ENCODE peak calls at places on chromosomes 1 and 21, in four cellular contexts. One of them, this sample, is unnamed.

GRCh38 chr1:176693697-176694329 is 230.8 kb downstream of the PAPPA2 start:
- DNase-seq in thyroid gland: no peak
- DNase-seq in A549: no peak
- DNase-seq in MM.1S: no peak
- DNase-seq in this sample: no peak

GRCh38 chr1:237258871-237259270 is 216.9 kb downstream of the RYR2 start:
- DNase-seq in A549: no peak
- DNase-seq in thyroid gland: peak; percentile 68
- DNase-seq in MM.1S: no peak
- DNase-seq in this sample: no peak

GRCh38 chr21:35508389-35508888 is 459.3 kb upstream of the RUNX1 start:
- DNase-seq in MM.1S: no peak
- DNase-seq in A549: peak; percentile 32
- DNase-seq in thyroid gland: peak; percentile 13
- DNase-seq in this sample: no peak

GRCh38 chr1:211280910-211281309 is 21.7 kb downstream of the RCOR3 start:
- DNase-seq in MM.1S: peak; percentile 92
- DNase-seq in thyroid gland: no peak
- DNase-seq in A549: no peak
- DNase-seq in this sample: no peak

GRCh38 chr1:64062941-64063581 is 140.4 kb upstream of the UBE2U start:
- DNase-seq in thyroid gland: no peak
- DNase-seq in A549: no peak
- DNase-seq in MM.1S: no peak
- DNase-seq in this sample: no peak

GRCh38 chr21:21029159-21029558 is 30.9 kb downstream of the NCAM2 start:
- DNase-seq in MM.1S: no peak
- DNase-seq in A549: no peak
- DNase-seq in thyroid gland: no peak
- DNase-seq in this sample: no peak

GRCh38 chr1:92994105-92994712 is 32.9 kb upstream of the DIPK1A start:
- DNase-seq in thyroid gland: peak; percentile 78
- DNase-seq in MM.1S: peak; percentile 85
- DNase-seq in A549: peak; percentile 74
- DNase-seq in this sample: peak; percentile 76

GRCh38 chr1:181872562-181872961 is 188.9 kb downstream of the ZNF648 start:
- DNase-seq in MM.1S: no peak
- DNase-seq in A549: no peak
- DNase-seq in thyroid gland: no peak
- DNase-seq in this sample: no peak

GRCh38 chr21:42429856-42430255 is 26.2 kb downstream of the UBASH3A start:
- DNase-seq in thyroid gland: no peak
- DNase-seq in A549: no peak
- DNase-seq in MM.1S: no peak
- DNase-seq in this sample: no peak

GRCh38 chr1:192607836-192608235 is 28.1 kb upstream of the RGS13 start:
- DNase-seq in thyroid gland: no peak
- DNase-seq in A549: no peak
- DNase-seq in MM.1S: no peak
- DNase-seq in this sample: no peak

GRCh38 chr21:41064951-41065350 is 103.0 kb upstream of the BACE2 start:
- DNase-seq in MM.1S: no peak
- DNase-seq in A549: no peak
- DNase-seq in thyroid gland: no peak
- DNase-seq in this sample: no peak
- H3K27ac ChIP-seq in MM.1S: no peak overlapping the region
- H3K27ac ChIP-seq in A549: no peak overlapping the region
- H3K27ac ChIP-seq in thyroid gland: no peak overlapping the region
- H3K27ac ChIP-seq in this sample: no peak overlapping the region

GRCh38 chr1:173473599-173474011 is 3.5 kb upstream of the PRDX6 start:
- DNase-seq in A549: no peak
- DNase-seq in thyroid gland: no peak
- DNase-seq in MM.1S: no peak
- DNase-seq in this sample: no peak

GRCh38 chr1:173470608-173471007 is 6.5 kb upstream of the PRDX6 start:
- DNase-seq in thyroid gland: no peak
- DNase-seq in A549: no peak
- DNase-seq in MM.1S: no peak
- DNase-seq in this sample: no peak

GRCh38 chr1:173467426-173467825 is 9.7 kb upstream of the PRDX6 start:
- DNase-seq in A549: no peak
- DNase-seq in MM.1S: no peak
- DNase-seq in thyroid gland: no peak
- DNase-seq in this sample: no peak

GRCh38 chr1:173474097-173474779 is 2.9 kb upstream of the PRDX6 start:
- DNase-seq in MM.1S: no peak
- DNase-seq in thyroid gland: no peak
- DNase-seq in A549: no peak
- DNase-seq in this sample: no peak

GRCh38 chr1:173469656-173470055 is 7.5 kb upstream of the PRDX6 start:
- DNase-seq in thyroid gland: no peak
- DNase-seq in A549: no peak
- DNase-seq in MM.1S: no peak
- DNase-seq in this sample: no peak
- H3K9me3 ChIP-seq in thyroid gland: no peaks in the 10 kb centered on the region
- H3K9me3 ChIP-seq in A549: peaks cover 32% of the 10 kb centered on the region
- H3K9me3 ChIP-seq in MM.1S: no peaks in the 10 kb centered on the region
- H3K9me3 ChIP-seq in this sample: no peaks in the 10 kb centered on the region

DNA sequence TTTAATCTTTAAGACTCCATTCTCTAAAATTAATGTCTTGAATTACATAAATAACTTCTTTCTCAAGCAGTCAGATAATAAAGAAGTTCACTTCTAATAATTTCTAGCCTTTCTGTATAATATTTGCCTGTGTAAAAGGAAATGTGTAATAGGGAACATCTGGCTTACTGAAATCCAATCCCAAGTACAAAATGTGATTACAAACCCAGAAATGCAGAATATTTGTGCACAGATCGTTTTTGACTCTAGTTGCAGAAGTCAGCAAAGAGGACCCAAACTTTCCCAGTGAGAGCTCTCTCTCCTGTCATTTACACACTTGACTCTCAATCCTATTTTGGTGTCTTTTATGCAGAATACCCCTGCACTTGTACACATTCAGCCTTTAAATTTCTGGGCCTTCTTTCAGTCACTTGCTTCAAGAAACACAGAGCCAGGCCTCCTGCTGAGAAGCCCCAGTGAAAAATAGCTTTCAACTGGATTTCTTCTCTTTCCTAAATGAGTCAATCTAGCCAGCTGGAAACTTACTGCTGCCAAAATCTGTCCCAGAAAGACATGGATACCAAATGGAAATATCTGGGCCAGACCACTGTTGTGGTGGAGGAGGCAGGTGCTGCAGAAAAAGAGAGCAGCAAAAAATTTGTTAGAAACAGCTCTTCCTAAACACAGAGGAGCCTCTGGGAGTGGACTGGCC is 68.5 kb upstream of the ADAM30 start:
- DNase-seq in A549: no peak
- DNase-seq in thyroid gland: peak; percentile 33
- DNase-seq in MM.1S: no peak
- DNase-seq in this sample: no peak
- H3K4me3 ChIP-seq in A549: no peak overlapping the region
- H3K4me3 ChIP-seq in thyroid gland: no peak overlapping the region
- H3K4me3 ChIP-seq in MM.1S: no peak overlapping the region
- H3K4me3 ChIP-seq in this sample: no peak overlapping the region

GRCh38 chr1:198179556-198179981 is 22.8 kb downstream of the NEK7 start:
- DNase-seq in thyroid gland: no peak
- DNase-seq in MM.1S: peak; percentile 73
- DNase-seq in A549: no peak
- DNase-seq in this sample: no peak
- H3K27ac ChIP-seq in thyroid gland: no peak overlapping the region
- H3K27ac ChIP-seq in MM.1S: no peak overlapping the region
- H3K27ac ChIP-seq in A549: no peak overlapping the region
- H3K27ac ChIP-seq in this sample: peak overlapping the region; percentile 48

DNA sequence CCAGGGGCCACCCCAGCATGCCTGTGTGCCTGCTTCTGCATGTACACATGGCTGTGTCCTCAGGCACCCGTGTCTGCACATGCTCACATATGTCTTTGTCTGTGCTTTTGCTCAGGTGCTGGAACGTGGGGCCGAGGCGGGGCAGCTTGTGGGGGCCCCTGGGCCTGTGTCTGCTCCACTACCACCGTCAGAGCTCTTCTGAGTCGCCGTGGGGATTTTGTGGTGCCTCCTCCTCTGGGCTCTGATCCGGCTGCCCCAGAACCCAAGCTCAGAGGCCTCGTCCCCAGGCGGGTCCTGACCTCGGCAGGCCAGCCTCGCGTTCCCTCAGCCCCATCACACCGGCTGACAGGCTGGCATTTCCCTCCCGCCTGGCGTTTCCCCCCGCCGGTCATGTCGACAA is 104.6 kb upstream of the ACTRT2 start:
- DNase-seq in MM.1S: no peak
- DNase-seq in A549: no peak
- DNase-seq in thyroid gland: no peak
- DNase-seq in this sample: no peak
- H3K9me3 ChIP-seq in MM.1S: no peaks in the 10 kb centered on the region
- H3K9me3 ChIP-seq in A549: no peaks in the 10 kb centered on the region
- H3K9me3 ChIP-seq in thyroid gland: no peaks in the 10 kb centered on the region
- H3K9me3 ChIP-seq in this sample: no peaks in the 10 kb centered on the region